ENCODE peak calls at places on chromosomes 2 and 18, in six cellular contexts. T, W, Y, C, A and G are unnamed samples.

GRCh38 chr2:65595641-65596040 is 163.2 kb upstream of the SPRED2 start:
- DNase-seq in T (no peak), W (no peak), Y (no peak), C (no peak), A (no peak), G (no peak)

GRCh38 chr18:35695803-35696202 is 114.3 kb downstream of the GALNT1 start:
- DNase-seq in T (no peak), W (peak; percentile 80), Y (no peak), C (no peak), A (no peak), G (no peak)

GRCh38 chr2:85009019-85009618 is 38.2 kb downstream of the KCMF1 start:
- DNase-seq in T (no peak), W (no peak), Y (no peak), C (peak; percentile 34), A (no peak), G (no peak)

GRCh38 chr18:44602380-44602779 is 78.3 kb upstream of the SETBP1 start:
- DNase-seq in T (peak; percentile 91), W (no peak), Y (no peak), C (no peak), A (no peak), G (no peak)

GRCh38 chr2:239361311-239361642 is 39.5 kb downstream of the HDAC4 start:
- DNase-seq in T (no peak), W (no peak), Y (no peak), C (no peak), A (no peak), G (no peak)

GRCh38 chr2:66535574-66536289 is 100.8 kb downstream of the MEIS1 start:
- DNase-seq in T (no peak), W (no peak), Y (no peak), C (no peak), A (no peak), G (no peak)

GRCh38 chr2:199463708-199464613 is 6.2 kb upstream of the SATB2 start:
- DNase-seq in T (no peak), W (no peak), Y (no peak), C (no peak), A (no peak), G (no peak)

GRCh38 chr2:177467646-177468045 is 75.1 kb downstream of the AGPS start:
- DNase-seq in T (peak; percentile 84), W (no peak), Y (no peak), C (no peak), A (no peak), G (no peak)

GRCh38 chr2:112793449-112793978 is 9.2 kb upstream of the IL1A start:
- DNase-seq in T (peak; percentile 41), W (no peak), Y (no peak), C (peak; percentile 55), A (no peak), G (no peak)

GRCh38 chr2:39225564-39225963 is 18.2 kb downstream of the CDKL4 start:
- DNase-seq in T (no peak), W (no peak), Y (no peak), C (peak; percentile 40), A (no peak), G (no peak)

GRCh38 chr18:8798996-8799395 is 93.6 kb downstream of the MTCL1 start:
- DNase-seq in T (no peak), W (no peak), Y (no peak), C (no peak), A (no peak), G (no peak)

GRCh38 chr2:36538345-36538744 is 59.6 kb downstream of the FEZ2 start:
- DNase-seq in T (no peak), W (no peak), Y (no peak), C (no peak), A (no peak), G (no peak)

GRCh38 chr2:207240649-207241048 is 74.9 kb upstream of the KLF7 start:
- DNase-seq in T (no peak), W (no peak), Y (no peak), C (peak; percentile 35), A (peak; percentile 20), G (no peak)

GRCh38 chr2:207239222-207239674 is 73.5 kb upstream of the KLF7 start:
- DNase-seq in T (peak; percentile 100), W (peak; percentile 70), Y (peak; percentile 77), C (no peak), A (no peak), G (peak; percentile 94)

GRCh38 chr2:207236156-207236935 is 70.6 kb upstream of the KLF7 start:
- DNase-seq in T (no peak), W (peak; percentile 48), Y (no peak), C (no peak), A (no peak), G (no peak)

GRCh38 chr2:207241198-207241597 is 75.5 kb upstream of the KLF7 start:
- DNase-seq in T (peak; percentile 48), W (no peak), Y (no peak), C (peak; percentile 48), A (no peak), G (no peak)

DNA sequence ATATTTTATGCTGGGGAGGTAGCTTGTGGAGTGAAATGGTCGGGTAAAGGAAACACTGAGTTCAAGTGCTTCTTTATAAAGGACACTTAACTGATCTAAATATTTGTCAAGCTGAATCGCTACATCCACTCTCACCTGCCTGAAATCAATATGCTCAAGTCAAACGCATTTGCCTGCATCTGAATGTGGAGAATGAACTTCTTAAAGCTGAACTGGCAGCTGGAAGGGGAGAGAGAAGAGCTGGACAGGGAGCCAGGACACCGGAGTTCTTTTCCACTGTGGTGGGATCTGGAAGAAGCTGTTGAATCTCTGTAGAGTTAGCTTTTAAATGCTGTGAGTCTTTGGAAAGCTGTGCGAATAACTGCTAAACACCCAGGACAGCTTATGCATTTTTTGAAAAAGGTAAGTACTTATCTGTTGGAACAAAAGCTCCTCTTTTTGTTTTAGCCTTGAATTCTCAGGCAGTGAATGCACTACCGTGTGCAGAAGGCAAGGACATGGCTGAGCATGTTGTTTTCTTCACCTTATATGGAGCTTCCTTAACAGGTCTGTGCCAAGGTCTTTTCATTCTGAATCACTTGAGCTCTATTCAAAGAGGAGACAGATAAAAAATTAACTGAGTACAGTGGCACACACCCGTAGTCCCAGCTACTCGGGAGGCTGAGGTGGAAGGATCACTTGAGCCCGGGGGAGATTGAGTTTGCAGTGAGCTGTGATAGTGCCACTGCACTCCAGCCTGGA is 74.2 kb upstream of the KLF7 start:
- DNase-seq in T (peak; percentile 87), W (no peak), Y (no peak), C (no peak), A (no peak), G (no peak)
- H3K4me3 ChIP-seq in T (no peak overlapping the region), W (no peak overlapping the region), Y (peak overlapping the region; percentile 19), C (no peak overlapping the region), A (no peak overlapping the region), G (peak overlapping the region; percentile 38)

GRCh38 chr2:128750328-128751165 is 431.9 kb upstream of the HS6ST1 start:
- DNase-seq in T (no peak), W (no peak), Y (no peak), C (no peak), A (peak; percentile 56), G (no peak)
- H3K4me3 ChIP-seq in T (no peak overlapping the region), W (no peak overlapping the region), Y (no peak overlapping the region), C (no peak overlapping the region), A (no peak overlapping the region), G (no peak overlapping the region)

DNA sequence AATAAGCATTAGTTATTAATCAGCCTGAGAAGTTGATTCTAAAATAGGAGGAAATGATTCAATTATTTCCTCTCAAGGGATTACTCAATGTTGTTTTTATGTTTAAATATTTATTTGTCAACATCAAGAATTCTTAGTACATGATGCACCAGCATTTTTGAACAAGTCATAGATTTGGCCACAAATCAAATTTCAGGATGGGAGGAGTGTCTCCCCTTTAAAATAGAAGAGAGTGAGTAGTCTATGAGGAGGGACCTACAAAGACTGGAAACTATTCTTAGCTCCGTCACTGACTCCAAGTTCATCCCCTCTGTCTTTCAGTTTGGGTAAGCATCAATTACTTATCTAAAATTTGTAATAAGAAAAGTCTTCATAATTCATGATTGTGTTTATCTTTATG is 18.6 kb upstream of the IL18R1 start:
- DNase-seq in T (no peak), W (no peak), Y (no peak), C (no peak), A (no peak), G (no peak)
- H3K4me3 ChIP-seq in T (no peak overlapping the region), W (no peak overlapping the region), Y (peak overlapping the region; percentile 11), C (no peak overlapping the region), A (no peak overlapping the region), G (no peak overlapping the region)

GRCh38 chr18:57781128-57781463 is 22.0 kb downstream of the ATP8B1 start:
- DNase-seq in T (no peak), W (no peak), Y (no peak), C (no peak), A (no peak), G (no peak)
- H3K4me3 ChIP-seq in T (peak overlapping the region; percentile 17), W (no peak overlapping the region), Y (peak overlapping the region; percentile 51), C (no peak overlapping the region), A (no peak overlapping the region), G (no peak overlapping the region)

DNA sequence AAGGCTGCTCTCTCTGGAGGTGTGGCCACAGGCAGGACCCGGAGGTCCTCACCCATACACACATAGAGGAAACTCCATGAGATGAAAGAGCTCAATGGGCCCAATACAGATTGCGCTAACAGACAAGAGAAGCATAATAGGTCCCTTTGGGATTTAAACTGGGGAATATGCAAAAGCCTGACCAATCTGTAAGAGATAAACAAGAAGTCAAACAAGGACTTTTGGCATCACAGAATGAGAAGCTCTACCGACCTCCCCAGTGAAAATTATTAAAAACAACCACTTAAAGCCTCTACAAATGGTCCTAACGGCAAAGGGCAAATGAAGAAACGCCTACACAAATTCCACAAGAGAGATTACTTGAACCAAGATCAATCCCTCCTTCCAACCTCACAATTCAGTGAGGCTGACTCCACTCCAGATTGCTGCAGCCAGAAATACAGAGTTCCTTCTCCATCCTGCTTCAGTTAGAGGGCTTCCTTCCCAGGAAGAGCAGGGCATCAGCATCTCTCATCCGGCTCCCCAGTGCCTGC is 10.8 kb downstream of the IWS1 start:
- DNase-seq in T (peak; percentile 74), W (no peak), Y (no peak), C (no peak), A (no peak), G (no peak)
- H3K4me3 ChIP-seq in T (no peak overlapping the region), W (no peak overlapping the region), Y (no peak overlapping the region), C (no peak overlapping the region), A (no peak overlapping the region), G (no peak overlapping the region)

GRCh38 chr18:79903071-79903635 is 48.3 kb downstream of the SLC66A2 start:
- DNase-seq in T (no peak), W (peak; percentile 11), Y (no peak), C (no peak), A (no peak), G (peak; percentile 62)

GRCh38 chr18:79905389-79905911 is 46.0 kb downstream of the SLC66A2 start:
- DNase-seq in T (peak; percentile 48), W (no peak), Y (no peak), C (no peak), A (no peak), G (no peak)

GRCh38 chr18:79903787-79904356 is 47.6 kb downstream of the SLC66A2 start:
- DNase-seq in T (no peak), W (peak; percentile 4), Y (no peak), C (no peak), A (no peak), G (peak; percentile 46)

GRCh38 chr18:79905993-79906392 is 45.5 kb downstream of the SLC66A2 start:
- DNase-seq in T (no peak), W (no peak), Y (no peak), C (no peak), A (no peak), G (no peak)

GRCh38 chr18:79904357-79905147 is 46.9 kb downstream of the SLC66A2 start:
- DNase-seq in T (no peak), W (no peak), Y (no peak), C (no peak), A (no peak), G (peak; percentile 67)
- H3K4me3 ChIP-seq in T (no peak overlapping the region), W (no peak overlapping the region), Y (no peak overlapping the region), C (no peak overlapping the region), A (no peak overlapping the region), G (no peak overlapping the region)